ENCODE peak calls at places on chromosomes 3 and 15, in five cellular contexts. H, W, E, V and X are unnamed samples.

GRCh38 chr15:92343869-92344643 is 49.6 kb upstream of the ST8SIA2 start:
- DNase-seq in H (no peak), W (no peak), E (no peak), V (no peak), X (no peak)

GRCh38 chr15:67174864-67175573 is 79.4 kb downstream of the AAGAB start:
- DNase-seq in H (no peak), W (no peak), E (no peak), V (peak), X (no peak)

GRCh38 chr15:66894986-66895780 is 170.2 kb upstream of the SMAD3 start:
- DNase-seq in H (no peak), W (no peak), E (no peak), V (no peak), X (no peak)

GRCh38 chr3:127768346-127769008 is 53.8 kb downstream of the MGLL start:
- DNase-seq in H (no peak), W (peak), E (no peak), V (peak), X (no peak)

GRCh38 chr3:132464066-132464465 is 46.8 kb downstream of the DNAJC13 start:
- DNase-seq in H (no peak), W (no peak), E (no peak), V (no peak), X (no peak)

GRCh38 chr3:38805765-38806386 is 10.1 kb downstream of the SCN10A start:
- DNase-seq in H (no peak), W (peak), E (peak), V (peak), X (no peak)

GRCh38 chr15:96336045-96336642 is 5.6 kb downstream of the NR2F2 start:
- DNase-seq in H (no peak), W (peak), E (no peak), V (no peak), X (no peak)

GRCh38 chr3:133955892-133956291 is 60.2 kb upstream of the RAB6B start:
- DNase-seq in H (no peak), W (peak), E (no peak), V (no peak), X (no peak)

GRCh38 chr3:18883553-18883952 is 264.8 kb upstream of the KCNH8 start:
- DNase-seq in H (no peak), W (no peak), E (no peak), V (no peak), X (no peak)

GRCh38 chr3:188049890-188050530 is 103.9 kb upstream of the LPP start:
- DNase-seq in H (no peak), W (no peak), E (no peak), V (no peak), X (no peak)

GRCh38 chr3:60086811-60087210 is 1037.0 kb upstream of the CFAP20DC start:
- DNase-seq in H (no peak), W (peak), E (peak), V (no peak), X (no peak)

GRCh38 chr15:64775551-64776401 is at the start of gene RBPMS2:
- DNase-seq in H (no peak), W (no peak), E (peak), V (no peak), X (no peak)

GRCh38 chr3:38454884-38455638 is 1.4 kb downstream of the ACVR2B start:
- DNase-seq in H (peak), W (peak), E (peak), V (no peak), X (peak)

GRCh38 chr3:14523792-14524191 is 16.4 kb downstream of the GRIP2 start:
- DNase-seq in H (no peak), W (no peak), E (no peak), V (no peak), X (peak)

GRCh38 chr3:187518207-187518606 is 150.0 kb downstream of the RTP4 start:
- DNase-seq in H (no peak), W (no peak), E (no peak), V (no peak), X (no peak)

GRCh38 chr3:13931172-13931571 is 51.3 kb upstream of the WNT7A start:
- DNase-seq in H (no peak), W (no peak), E (no peak), V (no peak), X (no peak)

GRCh38 chr3:186509423-186509822 is 34.8 kb downstream of the CRYGS start:
- DNase-seq in H (no peak), W (no peak), E (no peak), V (no peak), X (no peak)

GRCh38 chr3:150335631-150336030 is 72.5 kb upstream of the TSC22D2 start:
- DNase-seq in H (no peak), W (no peak), E (no peak), V (no peak), X (no peak)

GRCh38 chr15:78225783-78226541 is 8.4 kb downstream of the ACSBG1 start:
- DNase-seq in H (no peak), W (no peak), E (peak), V (no peak), X (no peak)

GRCh38 chr3:195129644-195130492 is 141.1 kb downstream of the XXYLT1 start:
- DNase-seq in H (no peak), W (no peak), E (peak), V (no peak), X (no peak)

GRCh38 chr15:78365931-78366330 is 25.8 kb downstream of the CRABP1 start:
- DNase-seq in H (no peak), W (peak), E (no peak), V (no peak), X (no peak)

GRCh38 chr15:100060276-100060926 is 281.4 kb downstream of the ADAMTS17 start:
- DNase-seq in H (no peak), W (no peak), E (no peak), V (peak), X (no peak)

GRCh38 chr15:100878601-100879000 is 1.0 kb upstream of the ALDH1A3 start:
- DNase-seq in H (no peak), W (no peak), E (no peak), V (no peak), X (no peak)

GRCh38 chr15:85151861-85152260 is 170.2 kb downstream of the PDE8A start:
- DNase-seq in H (no peak), W (no peak), E (no peak), V (no peak), X (no peak)

GRCh38 chr3:53749428-53749827 is 96.8 kb downstream of the CHDH start:
- DNase-seq in H (no peak), W (no peak), E (no peak), V (no peak), X (no peak)

GRCh38 chr15:38254065-38254883 is 1.6 kb downstream of the SPRED1 start:
- DNase-seq in H (peak), W (peak), E (peak), V (peak), X (no peak)

GRCh38 chr15:50190166-50190570 is 8.2 kb downstream of the SLC27A2 start:
- DNase-seq in H (no peak), W (no peak), E (no peak), V (peak), X (no peak)

GRCh38 chr15:64453689-64454037 is 6.7 kb upstream of the ZNF609 start:
- DNase-seq in H (no peak), W (no peak), E (no peak), V (no peak), X (no peak)

GRCh38 chr15:83379574-83379973 is 67.6 kb upstream of the SH3GL3 start:
- DNase-seq in H (no peak), W (no peak), E (no peak), V (no peak), X (no peak)

GRCh38 chr3:50137567-50137966 is 17.6 kb upstream of the SEMA3F start:
- DNase-seq in H (no peak), W (no peak), E (no peak), V (no peak), X (no peak)

GRCh38 chr3:177523072-177523675 is 325.9 kb upstream of the TBL1XR1 start:
- DNase-seq in H (no peak), W (no peak), E (no peak), V (no peak), X (no peak)

DNA sequence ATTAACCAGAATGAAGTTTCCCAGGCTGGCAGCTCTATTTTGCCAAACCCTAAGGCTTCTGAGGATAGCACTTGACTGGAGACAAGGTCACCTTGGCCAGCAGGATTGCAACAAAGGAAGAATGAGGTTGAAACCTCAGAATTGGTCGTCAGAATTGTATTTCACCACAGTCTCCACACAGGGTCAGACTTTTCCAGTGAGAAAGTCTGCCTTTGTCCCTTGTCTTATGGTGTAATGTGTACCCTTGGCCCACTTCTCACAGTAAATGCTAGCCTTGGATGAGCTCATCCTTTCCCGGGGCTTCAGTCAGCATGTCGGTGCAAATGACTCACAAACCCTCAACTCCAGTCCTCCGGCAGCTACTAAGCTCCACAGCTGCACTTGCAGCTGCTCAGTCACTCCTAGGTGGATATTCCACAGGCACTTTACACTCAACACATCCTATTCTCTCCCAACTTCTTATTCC is 19.7 kb downstream of the SSR3 start:
- DNase-seq in H (peak), W (peak), E (no peak), V (peak), X (no peak)
- TF ChIP-seq CTCF in H (no peak), W (peak), E (no peak), V (peak), X (no peak)

DNA sequence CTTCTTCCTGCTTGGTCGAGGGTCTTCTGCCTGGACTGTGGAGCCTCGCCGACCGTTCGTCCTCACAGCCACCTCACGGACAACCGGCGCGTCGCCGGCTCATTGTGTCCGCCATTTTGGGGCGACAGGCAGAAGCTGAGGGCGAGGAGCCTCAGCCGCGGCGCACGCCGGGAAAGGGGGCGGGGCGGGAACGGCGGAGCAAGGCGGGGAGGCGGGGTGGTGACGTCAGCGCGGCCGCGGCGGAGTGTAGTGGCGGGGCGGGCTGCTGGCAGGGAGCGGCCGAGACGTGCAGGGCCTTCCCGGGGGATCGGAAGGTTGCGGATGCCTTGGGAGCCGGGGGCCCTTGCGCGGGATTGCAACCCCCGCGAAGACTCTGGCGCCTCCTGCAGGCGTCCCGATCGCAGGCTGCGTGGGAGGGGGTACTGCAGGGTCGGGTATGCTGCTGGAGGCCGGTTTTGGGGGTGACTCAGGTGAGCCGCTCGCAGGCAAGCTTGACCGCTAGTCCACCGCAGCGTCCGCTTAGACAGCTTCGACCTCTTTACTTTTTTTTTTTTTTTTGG is at the start of gene WDR82:
- DNase-seq in H (peak), W (peak), E (peak), V (no peak), X (peak)
- TF ChIP-seq CTCF in H (no peak), W (peak), E (no peak), V (peak), X (peak)

DNA sequence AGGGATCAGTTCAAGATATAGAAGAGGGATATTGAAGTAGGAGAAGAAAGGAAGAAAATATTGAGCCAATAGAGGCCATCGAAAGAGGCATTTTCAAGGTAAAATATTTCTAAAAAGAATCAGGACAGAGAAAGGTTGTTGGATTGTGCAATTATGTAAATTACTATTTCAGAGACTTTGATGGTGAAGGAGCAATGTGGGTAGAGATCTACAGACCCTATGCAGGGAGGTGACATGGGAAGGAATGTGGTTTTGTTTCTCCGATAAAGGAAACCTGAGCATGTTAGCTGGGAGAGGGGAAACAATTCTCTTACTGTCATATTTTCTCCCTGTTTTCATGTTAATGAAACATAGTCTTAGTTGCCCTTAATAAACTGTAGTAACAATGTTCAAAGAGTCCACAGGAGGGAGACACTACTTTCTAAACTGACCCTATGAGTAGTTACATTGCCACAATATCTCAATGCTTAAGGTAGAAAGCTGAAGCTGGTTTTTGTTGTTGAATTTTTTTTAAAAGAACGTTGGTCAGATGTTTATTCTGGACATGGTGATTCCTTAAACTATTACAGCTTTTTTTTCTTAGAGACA is 133.3 kb downstream of the GRM7 start:
- DNase-seq in H (no peak), W (peak), E (no peak), V (no peak), X (no peak)
- TF ChIP-seq CTCF in H (no peak), W (peak), E (no peak), V (peak), X (peak)

GRCh38 chr15:70410371-70410975 is 312.8 kb upstream of the TLE3 start:
- DNase-seq in H (no peak), W (no peak), E (no peak), V (no peak), X (no peak)

GRCh38 chr15:70409388-70409787 is 311.7 kb upstream of the TLE3 start:
- DNase-seq in H (no peak), W (no peak), E (no peak), V (no peak), X (no peak)

GRCh38 chr15:70411464-70411863 is 313.7 kb upstream of the TLE3 start:
- DNase-seq in H (no peak), W (no peak), E (no peak), V (peak), X (no peak)

GRCh38 chr15:70407955-70408354 is 310.2 kb upstream of the TLE3 start:
- DNase-seq in H (no peak), W (no peak), E (no peak), V (no peak), X (no peak)

DNA sequence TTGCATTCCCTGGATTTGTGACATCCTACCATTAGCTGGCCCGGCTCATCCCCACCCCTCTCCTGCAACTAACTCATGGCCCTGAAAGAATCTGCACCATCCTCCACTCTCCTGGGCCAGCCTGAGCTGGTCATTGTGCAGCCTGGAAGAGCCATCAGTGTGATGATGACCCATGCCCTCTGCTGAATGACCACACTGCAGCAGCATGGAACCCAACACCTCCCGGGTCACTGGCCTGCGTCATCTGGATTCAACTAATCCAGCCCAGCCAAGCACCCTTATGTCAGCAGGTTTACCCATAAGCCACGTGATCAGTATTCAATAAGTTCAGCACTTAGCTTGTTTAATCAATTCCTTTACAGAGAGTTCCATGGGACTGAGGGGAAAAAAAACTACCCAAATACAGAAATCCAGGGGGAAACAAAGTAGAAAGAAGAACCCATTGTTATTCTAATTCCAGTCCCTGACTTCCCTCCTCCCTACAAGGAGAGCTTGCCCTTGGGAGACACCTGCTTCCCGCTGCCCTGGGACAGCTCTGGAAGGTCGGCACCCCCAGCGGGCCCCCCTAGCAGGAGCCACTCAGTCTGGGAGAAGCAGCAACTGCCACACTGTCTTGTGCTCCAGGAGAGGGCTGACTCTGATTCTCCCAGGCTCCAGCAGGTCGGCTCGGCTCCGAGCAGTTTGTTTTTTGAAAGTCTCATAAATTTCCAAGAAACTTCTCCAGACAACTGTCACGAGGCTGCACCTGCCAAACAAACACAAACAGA is 309.1 kb upstream of the TLE3 start:
- DNase-seq in H (no peak), W (no peak), E (no peak), V (no peak), X (no peak)
- TF ChIP-seq CTCF in H (no peak), W (no peak), E (no peak), V (no peak), X (no peak)

GRCh38 chr15:35206060-35206675 is 121.1 kb upstream of the NANOGP8 start:
- DNase-seq in H (no peak), W (peak), E (peak), V (no peak), X (no peak)
- TF ChIP-seq CTCF in H (no peak), W (peak), E (peak), V (peak), X (peak)